ENCODE peak calls at places on chromosomes 3 and 15, in ten cellular contexts. One of them, this sample, is unnamed.

GRCh38 chr3:48565591-48566400 is 2.2 kb upstream of the UCN2 start:
- DNase-seq in AG10803: peak
- DNase-seq in astrocyte of the cerebellum: peak
- DNase-seq in dorsolateral prefrontal cortex: no peak
- DNase-seq in esophagus squamous epithelium: no peak
- DNase-seq in stomach: no peak
- DNase-seq in Peyer's patch: no peak
- DNase-seq in T follicular helper cell: no peak
- DNase-seq in cardiac muscle cell: peak
- DNase-seq in effector CD8-positive, alpha-beta T cell: no peak
- DNase-seq in this sample: no peak

GRCh38 chr3:121660356-121661171 is at the start of gene HCLS1:
- DNase-seq in stomach: peak
- DNase-seq in T follicular helper cell: peak
- DNase-seq in astrocyte of the cerebellum: no peak
- DNase-seq in effector CD8-positive, alpha-beta T cell: peak
- DNase-seq in cardiac muscle cell: peak
- DNase-seq in esophagus squamous epithelium: peak
- DNase-seq in dorsolateral prefrontal cortex: no peak
- DNase-seq in AG10803: no peak
- DNase-seq in Peyer's patch: peak
- DNase-seq in this sample: peak

GRCh38 chr15:96418146-96418545 is 87.6 kb downstream of the NR2F2 start:
- DNase-seq in esophagus squamous epithelium: no peak
- DNase-seq in dorsolateral prefrontal cortex: no peak
- DNase-seq in Peyer's patch: no peak
- DNase-seq in cardiac muscle cell: no peak
- DNase-seq in astrocyte of the cerebellum: no peak
- DNase-seq in stomach: no peak
- DNase-seq in AG10803: no peak
- DNase-seq in effector CD8-positive, alpha-beta T cell: no peak
- DNase-seq in T follicular helper cell: no peak
- DNase-seq in this sample: no peak

GRCh38 chr3:127688416-127689265 is 15.9 kb downstream of the ABTB1 start:
- DNase-seq in astrocyte of the cerebellum: no peak
- DNase-seq in Peyer's patch: no peak
- DNase-seq in dorsolateral prefrontal cortex: peak
- DNase-seq in stomach: no peak
- DNase-seq in T follicular helper cell: no peak
- DNase-seq in AG10803: peak
- DNase-seq in esophagus squamous epithelium: no peak
- DNase-seq in cardiac muscle cell: peak
- DNase-seq in effector CD8-positive, alpha-beta T cell: no peak
- DNase-seq in this sample: peak

GRCh38 chr3:146035366-146035765 is 125.6 kb downstream of the PLOD2 start:
- DNase-seq in T follicular helper cell: no peak
- DNase-seq in AG10803: peak
- DNase-seq in stomach: no peak
- DNase-seq in dorsolateral prefrontal cortex: no peak
- DNase-seq in cardiac muscle cell: peak
- DNase-seq in effector CD8-positive, alpha-beta T cell: no peak
- DNase-seq in astrocyte of the cerebellum: no peak
- DNase-seq in Peyer's patch: no peak
- DNase-seq in esophagus squamous epithelium: no peak
- DNase-seq in this sample: no peak

GRCh38 chr15:98286831-98287230 is 326.3 kb downstream of the ARRDC4 start:
- DNase-seq in effector CD8-positive, alpha-beta T cell: no peak
- DNase-seq in T follicular helper cell: no peak
- DNase-seq in astrocyte of the cerebellum: no peak
- DNase-seq in Peyer's patch: no peak
- DNase-seq in stomach: no peak
- DNase-seq in dorsolateral prefrontal cortex: no peak
- DNase-seq in cardiac muscle cell: no peak
- DNase-seq in AG10803: peak
- DNase-seq in esophagus squamous epithelium: no peak
- DNase-seq in this sample: no peak

GRCh38 chr3:72897758-72898007 is 9.8 kb downstream of the GXYLT2 start:
- DNase-seq in astrocyte of the cerebellum: no peak
- DNase-seq in cardiac muscle cell: no peak
- DNase-seq in AG10803: no peak
- DNase-seq in T follicular helper cell: no peak
- DNase-seq in Peyer's patch: no peak
- DNase-seq in esophagus squamous epithelium: no peak
- DNase-seq in dorsolateral prefrontal cortex: no peak
- DNase-seq in stomach: no peak
- DNase-seq in effector CD8-positive, alpha-beta T cell: no peak
- DNase-seq in this sample: no peak

GRCh38 chr15:57376695-57377477 is 581 bp downstream of the CGNL1 start:
- DNase-seq in Peyer's patch: no peak
- DNase-seq in AG10803: no peak
- DNase-seq in astrocyte of the cerebellum: no peak
- DNase-seq in dorsolateral prefrontal cortex: no peak
- DNase-seq in effector CD8-positive, alpha-beta T cell: no peak
- DNase-seq in T follicular helper cell: no peak
- DNase-seq in esophagus squamous epithelium: no peak
- DNase-seq in stomach: no peak
- DNase-seq in cardiac muscle cell: peak
- DNase-seq in this sample: no peak

GRCh38 chr15:62432702-62433398 is 267.8 kb upstream of the C2CD4B start:
- DNase-seq in dorsolateral prefrontal cortex: no peak
- DNase-seq in T follicular helper cell: no peak
- DNase-seq in Peyer's patch: no peak
- DNase-seq in stomach: no peak
- DNase-seq in astrocyte of the cerebellum: no peak
- DNase-seq in AG10803: peak
- DNase-seq in cardiac muscle cell: no peak
- DNase-seq in esophagus squamous epithelium: no peak
- DNase-seq in effector CD8-positive, alpha-beta T cell: no peak
- DNase-seq in this sample: no peak

GRCh38 chr3:49032646-49033304 is 3.6 kb upstream of the IMPDH2 start:
- DNase-seq in astrocyte of the cerebellum: no peak
- DNase-seq in effector CD8-positive, alpha-beta T cell: no peak
- DNase-seq in dorsolateral prefrontal cortex: no peak
- DNase-seq in cardiac muscle cell: peak
- DNase-seq in stomach: no peak
- DNase-seq in esophagus squamous epithelium: no peak
- DNase-seq in T follicular helper cell: no peak
- DNase-seq in Peyer's patch: no peak
- DNase-seq in AG10803: no peak
- DNase-seq in this sample: no peak

GRCh38 chr3:23756206-23756840 is 49.4 kb upstream of the UBE2E1 start:
- DNase-seq in T follicular helper cell: no peak
- DNase-seq in cardiac muscle cell: no peak
- DNase-seq in AG10803: no peak
- DNase-seq in astrocyte of the cerebellum: no peak
- DNase-seq in effector CD8-positive, alpha-beta T cell: no peak
- DNase-seq in esophagus squamous epithelium: no peak
- DNase-seq in Peyer's patch: no peak
- DNase-seq in stomach: no peak
- DNase-seq in dorsolateral prefrontal cortex: no peak
- DNase-seq in this sample: no peak

GRCh38 chr3:94928921-94929320 is 866.1 kb downstream of the NSUN3 start:
- DNase-seq in effector CD8-positive, alpha-beta T cell: no peak
- DNase-seq in astrocyte of the cerebellum: peak
- DNase-seq in Peyer's patch: no peak
- DNase-seq in dorsolateral prefrontal cortex: no peak
- DNase-seq in AG10803: no peak
- DNase-seq in T follicular helper cell: no peak
- DNase-seq in cardiac muscle cell: peak
- DNase-seq in esophagus squamous epithelium: no peak
- DNase-seq in stomach: no peak
- DNase-seq in this sample: no peak

GRCh38 chr3:184037816-184038215 is 6.3 kb downstream of the HTR3D start:
- DNase-seq in T follicular helper cell: no peak
- DNase-seq in astrocyte of the cerebellum: no peak
- DNase-seq in dorsolateral prefrontal cortex: no peak
- DNase-seq in effector CD8-positive, alpha-beta T cell: no peak
- DNase-seq in stomach: no peak
- DNase-seq in AG10803: no peak
- DNase-seq in Peyer's patch: no peak
- DNase-seq in esophagus squamous epithelium: no peak
- DNase-seq in cardiac muscle cell: no peak
- DNase-seq in this sample: no peak

GRCh38 chr15:39025881-39026280 is 461.3 kb upstream of the RASGRP1 start:
- DNase-seq in cardiac muscle cell: no peak
- DNase-seq in astrocyte of the cerebellum: no peak
- DNase-seq in effector CD8-positive, alpha-beta T cell: no peak
- DNase-seq in AG10803: no peak
- DNase-seq in dorsolateral prefrontal cortex: no peak
- DNase-seq in T follicular helper cell: no peak
- DNase-seq in esophagus squamous epithelium: no peak
- DNase-seq in stomach: no peak
- DNase-seq in Peyer's patch: no peak
- DNase-seq in this sample: no peak

GRCh38 chr15:66423149-66423548 is 36.4 kb downstream of the MAP2K1 start:
- DNase-seq in esophagus squamous epithelium: no peak
- DNase-seq in Peyer's patch: no peak
- DNase-seq in astrocyte of the cerebellum: no peak
- DNase-seq in cardiac muscle cell: no peak
- DNase-seq in stomach: no peak
- DNase-seq in AG10803: no peak
- DNase-seq in dorsolateral prefrontal cortex: no peak
- DNase-seq in T follicular helper cell: no peak
- DNase-seq in effector CD8-positive, alpha-beta T cell: no peak
- DNase-seq in this sample: no peak

GRCh38 chr3:117165611-117166051 is 456.1 kb downstream of the TUSC7 start:
- DNase-seq in esophagus squamous epithelium: no peak
- DNase-seq in effector CD8-positive, alpha-beta T cell: no peak
- DNase-seq in cardiac muscle cell: no peak
- DNase-seq in astrocyte of the cerebellum: no peak
- DNase-seq in dorsolateral prefrontal cortex: no peak
- DNase-seq in Peyer's patch: no peak
- DNase-seq in AG10803: peak
- DNase-seq in T follicular helper cell: no peak
- DNase-seq in stomach: no peak
- DNase-seq in this sample: no peak

GRCh38 chr3:101229681-101230080 is 90.7 kb downstream of the IMPG2 start:
- DNase-seq in esophagus squamous epithelium: no peak
- DNase-seq in Peyer's patch: no peak
- DNase-seq in AG10803: peak
- DNase-seq in T follicular helper cell: no peak
- DNase-seq in astrocyte of the cerebellum: no peak
- DNase-seq in effector CD8-positive, alpha-beta T cell: no peak
- DNase-seq in stomach: no peak
- DNase-seq in dorsolateral prefrontal cortex: no peak
- DNase-seq in cardiac muscle cell: peak
- DNase-seq in this sample: no peak

GRCh38 chr3:12242772-12243171 is 46.1 kb upstream of the PPARG start:
- DNase-seq in effector CD8-positive, alpha-beta T cell: no peak
- DNase-seq in Peyer's patch: no peak
- DNase-seq in esophagus squamous epithelium: no peak
- DNase-seq in cardiac muscle cell: no peak
- DNase-seq in stomach: no peak
- DNase-seq in astrocyte of the cerebellum: no peak
- DNase-seq in dorsolateral prefrontal cortex: no peak
- DNase-seq in T follicular helper cell: no peak
- DNase-seq in AG10803: no peak
- DNase-seq in this sample: no peak

GRCh38 chr3:126135056-126135397 is 45.4 kb downstream of the ALDH1L1 start:
- DNase-seq in cardiac muscle cell: no peak
- DNase-seq in Peyer's patch: no peak
- DNase-seq in AG10803: no peak
- DNase-seq in stomach: peak
- DNase-seq in effector CD8-positive, alpha-beta T cell: no peak
- DNase-seq in esophagus squamous epithelium: no peak
- DNase-seq in astrocyte of the cerebellum: no peak
- DNase-seq in T follicular helper cell: no peak
- DNase-seq in dorsolateral prefrontal cortex: peak
- DNase-seq in this sample: peak

GRCh38 chr3:46626039-46626438 is 13.7 kb downstream of the FAM240A start:
- DNase-seq in Peyer's patch: no peak
- DNase-seq in effector CD8-positive, alpha-beta T cell: no peak
- DNase-seq in stomach: no peak
- DNase-seq in T follicular helper cell: no peak
- DNase-seq in dorsolateral prefrontal cortex: no peak
- DNase-seq in AG10803: no peak
- DNase-seq in cardiac muscle cell: no peak
- DNase-seq in astrocyte of the cerebellum: no peak
- DNase-seq in esophagus squamous epithelium: no peak
- DNase-seq in this sample: no peak

GRCh38 chr3:108090066-108090700 is 648 bp downstream of the CD47 start:
- DNase-seq in cardiac muscle cell: peak
- DNase-seq in esophagus squamous epithelium: no peak
- DNase-seq in AG10803: peak
- DNase-seq in astrocyte of the cerebellum: no peak
- DNase-seq in Peyer's patch: peak
- DNase-seq in stomach: peak
- DNase-seq in T follicular helper cell: peak
- DNase-seq in effector CD8-positive, alpha-beta T cell: peak
- DNase-seq in dorsolateral prefrontal cortex: no peak
- DNase-seq in this sample: no peak

GRCh38 chr3:112640864-112641751 is at the start of gene CCDC80:
- DNase-seq in Peyer's patch: no peak
- DNase-seq in esophagus squamous epithelium: no peak
- DNase-seq in dorsolateral prefrontal cortex: no peak
- DNase-seq in effector CD8-positive, alpha-beta T cell: no peak
- DNase-seq in T follicular helper cell: no peak
- DNase-seq in stomach: no peak
- DNase-seq in AG10803: peak
- DNase-seq in astrocyte of the cerebellum: peak
- DNase-seq in cardiac muscle cell: peak
- DNase-seq in this sample: no peak